ENCODE peak calls at places on chromosomes 5 and 9, in four cellular contexts. One of them, this sample, is unnamed.
A peak's percentile ranks its signal among the peaks of the same experiment; 100 is the strongest.

GRCh38 chr9:104746285-104746684 is 1.2 kb upstream of the NIPSNAP3A start:
- DNase-seq in lower lobe of right lung: no peak
- DNase-seq in lung: no peak
- DNase-seq in OCI-LY7: no peak
- DNase-seq in this sample: no peak

GRCh38 chr9:118395415-118395814 is 691.2 kb downstream of the TLR4 start:
- DNase-seq in OCI-LY7: no peak
- DNase-seq in lung: no peak
- DNase-seq in lower lobe of right lung: no peak
- DNase-seq in this sample: no peak

GRCh38 chr5:138979684-138980275 is 104.6 kb upstream of the LRRTM2 start:
- DNase-seq in lower lobe of right lung: no peak
- DNase-seq in OCI-LY7: no peak
- DNase-seq in lung: no peak
- DNase-seq in this sample: no peak

GRCh38 chr9:136011703-136012496 is 50.7 kb upstream of the UBAC1 start:
- DNase-seq in lung: peak; percentile 63
- DNase-seq in OCI-LY7: peak; percentile 18
- DNase-seq in lower lobe of right lung: peak; percentile 74
- DNase-seq in this sample: peak; percentile 92

GRCh38 chr5:5409151-5409810 is 13.2 kb upstream of the ICE1 start:
- DNase-seq in lung: no peak
- DNase-seq in OCI-LY7: peak; percentile 83
- DNase-seq in lower lobe of right lung: no peak
- DNase-seq in this sample: no peak

GRCh38 chr5:59608745-59609144 is 284.8 kb downstream of the PDE4D start:
- DNase-seq in OCI-LY7: no peak
- DNase-seq in lower lobe of right lung: no peak
- DNase-seq in lung: no peak
- DNase-seq in this sample: no peak

GRCh38 chr5:169706070-169706469 is 69.0 kb downstream of the DOCK2 start:
- DNase-seq in lower lobe of right lung: no peak
- DNase-seq in lung: no peak
- DNase-seq in OCI-LY7: no peak
- DNase-seq in this sample: no peak

GRCh38 chr5:176545737-176546509 is 3.2 kb upstream of the CDHR2 start:
- DNase-seq in lung: no peak
- DNase-seq in OCI-LY7: no peak
- DNase-seq in lower lobe of right lung: no peak
- DNase-seq in this sample: no peak

GRCh38 chr9:105441761-105442160 is 6.1 kb upstream of the FSD1L start:
- DNase-seq in OCI-LY7: no peak
- DNase-seq in lower lobe of right lung: no peak
- DNase-seq in lung: no peak
- DNase-seq in this sample: no peak

GRCh38 chr5:171432076-171432475 is 12.6 kb downstream of the FGF18 start:
- DNase-seq in lower lobe of right lung: peak; percentile 41
- DNase-seq in OCI-LY7: no peak
- DNase-seq in lung: no peak
- DNase-seq in this sample: no peak

GRCh38 chr5:139061274-139061673 is 136.9 kb downstream of the SIL1 start:
- DNase-seq in lung: no peak
- DNase-seq in OCI-LY7: no peak
- DNase-seq in lower lobe of right lung: peak; percentile 62
- DNase-seq in this sample: peak; percentile 88

GRCh38 chr5:53253421-53253871 is 143.9 kb upstream of the MOCS2 start:
- DNase-seq in lower lobe of right lung: no peak
- DNase-seq in lung: no peak
- DNase-seq in OCI-LY7: no peak
- DNase-seq in this sample: no peak

GRCh38 chr5:149117970-149118369 is 23.3 kb upstream of the ABLIM3 start:
- DNase-seq in lung: no peak
- DNase-seq in OCI-LY7: no peak
- DNase-seq in lower lobe of right lung: no peak
- DNase-seq in this sample: no peak

GRCh38 chr5:58259685-58260152 is 200.2 kb downstream of the PLK2 start:
- DNase-seq in OCI-LY7: no peak
- DNase-seq in lower lobe of right lung: no peak
- DNase-seq in lung: no peak
- DNase-seq in this sample: no peak

GRCh38 chr9:131961496-131961880 is 118.2 kb downstream of the MED27 start:
- DNase-seq in lung: no peak
- DNase-seq in OCI-LY7: no peak
- DNase-seq in lower lobe of right lung: no peak
- DNase-seq in this sample: no peak

GRCh38 chr9:108475813-108476212 is 380.0 kb downstream of the ACTL7B start:
- DNase-seq in OCI-LY7: no peak
- DNase-seq in lung: no peak
- DNase-seq in lower lobe of right lung: no peak
- DNase-seq in this sample: no peak
- H3K4me1 ChIP-seq in OCI-LY7: no peaks in the 10 kb centered on the region
- H3K4me1 ChIP-seq in lung: peaks cover 2% of the 10 kb centered on the region
- H3K4me1 ChIP-seq in lower lobe of right lung: no peaks in the 10 kb centered on the region
- H3K4me1 ChIP-seq in this sample: no peaks in the 10 kb centered on the region

DNA sequence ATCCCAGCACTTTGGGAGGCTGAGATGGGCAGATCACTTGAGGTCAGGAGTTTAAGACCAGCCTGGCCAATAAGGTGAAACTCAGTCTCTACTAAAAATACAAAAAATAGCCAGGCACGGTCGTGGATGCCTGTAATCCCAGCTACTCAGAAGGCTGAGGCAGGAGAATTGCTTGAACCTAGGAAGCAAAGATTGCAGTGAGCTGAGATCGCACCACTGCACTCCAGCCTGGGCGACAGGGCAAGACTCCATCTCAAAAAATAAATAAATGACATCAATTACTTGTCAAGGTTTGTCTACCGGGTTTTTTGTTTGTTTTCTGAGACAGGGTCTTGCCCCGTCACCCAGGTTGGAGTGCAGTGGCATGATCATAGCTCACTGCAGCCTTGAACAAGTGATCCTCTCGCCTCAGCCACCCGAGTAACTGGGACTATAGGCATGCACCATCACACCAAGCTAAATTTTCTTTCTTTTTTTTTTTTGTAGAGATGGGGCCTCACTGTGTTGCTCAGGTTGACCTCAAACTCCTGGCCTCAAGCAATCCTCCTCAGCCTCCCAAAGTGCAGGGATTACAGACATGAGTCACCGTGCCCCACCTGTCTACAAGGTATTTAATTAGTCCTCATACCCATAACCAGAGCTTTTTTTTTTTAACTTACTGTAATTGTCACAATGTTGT is 64.9 kb downstream of the SUSD1 start:
- DNase-seq in lung: no peak
- DNase-seq in OCI-LY7: no peak
- DNase-seq in lower lobe of right lung: no peak
- DNase-seq in this sample: no peak
- H3K4me1 ChIP-seq in lung: peaks cover 1% of the 10 kb centered on the region
- H3K4me1 ChIP-seq in OCI-LY7: peaks cover 4% of the 10 kb centered on the region
- H3K4me1 ChIP-seq in lower lobe of right lung: no peaks in the 10 kb centered on the region
- H3K4me1 ChIP-seq in this sample: peaks cover 10% of the 10 kb centered on the region

DNA sequence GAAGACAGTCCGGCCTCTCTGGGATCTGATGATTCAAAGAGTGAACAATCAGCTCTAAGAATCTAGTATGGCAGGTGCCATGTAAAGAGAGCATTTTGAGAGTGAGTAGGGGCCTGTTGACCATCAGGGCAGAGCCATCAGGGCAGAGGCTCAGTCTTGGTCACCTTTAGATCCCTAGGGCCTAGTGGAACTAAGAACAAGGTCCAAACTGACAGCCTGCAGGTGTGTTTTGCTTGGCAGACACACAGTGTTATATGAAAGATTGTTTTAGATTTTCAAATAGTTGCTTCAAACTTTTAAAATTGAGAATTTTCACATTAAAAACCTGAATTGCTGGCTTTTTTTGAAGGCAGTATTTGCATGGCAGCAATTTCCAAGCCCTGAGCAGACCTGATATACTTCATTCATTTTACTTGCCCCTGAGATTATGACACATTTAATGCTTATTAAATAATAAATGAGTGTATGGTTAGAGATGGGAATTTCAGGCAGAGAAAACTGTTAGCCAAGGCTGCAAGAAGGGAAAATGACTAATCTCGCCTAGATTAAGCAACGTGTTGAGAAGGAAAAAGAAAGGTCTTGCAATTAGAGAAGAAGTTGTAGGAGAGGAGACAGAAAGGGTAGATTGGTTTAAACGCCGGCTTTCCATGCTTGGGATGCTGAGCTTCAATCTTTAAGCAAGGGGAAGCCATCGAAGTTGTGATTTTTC is 279.6 kb downstream of the ARRDC3 start:
- DNase-seq in lower lobe of right lung: no peak
- DNase-seq in OCI-LY7: no peak
- DNase-seq in lung: no peak
- DNase-seq in this sample: no peak
- H3K4me1 ChIP-seq in lower lobe of right lung: peaks cover 6% of the 10 kb centered on the region
- H3K4me1 ChIP-seq in OCI-LY7: no peaks in the 10 kb centered on the region
- H3K4me1 ChIP-seq in lung: no peaks in the 10 kb centered on the region
- H3K4me1 ChIP-seq in this sample: peaks cover 5% of the 10 kb centered on the region

GRCh38 chr9:3863114-3863528 is 337.3 kb upstream of the RFX3 start:
- DNase-seq in lower lobe of right lung: no peak
- DNase-seq in lung: no peak
- DNase-seq in OCI-LY7: no peak
- DNase-seq in this sample: no peak

GRCh38 chr9:3857673-3858072 is 331.9 kb upstream of the RFX3 start:
- DNase-seq in lung: no peak
- DNase-seq in lower lobe of right lung: no peak
- DNase-seq in OCI-LY7: no peak
- DNase-seq in this sample: no peak

GRCh38 chr9:3855601-3856328 is 330.0 kb upstream of the RFX3 start:
- DNase-seq in OCI-LY7: no peak
- DNase-seq in lung: no peak
- DNase-seq in lower lobe of right lung: no peak
- DNase-seq in this sample: no peak

GRCh38 chr9:3856592-3856991 is 330.8 kb upstream of the RFX3 start:
- DNase-seq in OCI-LY7: no peak
- DNase-seq in lower lobe of right lung: no peak
- DNase-seq in lung: no peak
- DNase-seq in this sample: no peak

GRCh38 chr9:3858961-3859360 is 333.2 kb upstream of the RFX3 start:
- DNase-seq in lung: no peak
- DNase-seq in OCI-LY7: no peak
- DNase-seq in lower lobe of right lung: no peak
- DNase-seq in this sample: no peak
- H3K4me1 ChIP-seq in lung: no peaks in the 10 kb centered on the region
- H3K4me1 ChIP-seq in OCI-LY7: no peaks in the 10 kb centered on the region
- H3K4me1 ChIP-seq in lower lobe of right lung: no peaks in the 10 kb centered on the region
- H3K4me1 ChIP-seq in this sample: no peaks in the 10 kb centered on the region

DNA sequence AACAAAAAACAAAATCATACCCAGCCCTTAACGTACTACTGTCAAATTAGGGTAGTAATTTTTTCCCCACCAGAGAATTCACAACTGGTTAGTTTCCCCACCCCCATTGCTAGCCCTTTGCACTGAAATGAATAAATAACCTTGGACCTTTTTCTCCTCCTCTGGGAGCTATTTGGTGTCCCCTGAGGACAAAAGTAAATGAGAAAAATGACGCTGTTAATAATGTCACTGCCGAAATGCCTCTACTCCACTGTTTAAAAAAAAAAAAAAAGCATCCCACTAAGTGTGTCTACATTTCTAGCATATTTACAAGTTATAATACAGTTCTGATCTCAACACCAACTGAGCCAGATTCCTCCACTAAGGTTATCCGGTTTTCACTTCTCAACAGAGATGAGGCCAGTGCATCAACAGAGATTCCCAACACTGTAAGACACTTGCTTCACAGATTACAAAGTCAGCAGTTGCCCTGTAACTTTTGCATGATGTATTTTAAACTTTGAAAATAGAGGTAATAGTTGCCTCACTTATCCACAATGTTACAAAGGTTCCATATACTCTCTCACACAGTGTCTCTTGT is 5.1 kb upstream of the NFIB start:
- DNase-seq in lower lobe of right lung: no peak
- DNase-seq in lung: no peak
- DNase-seq in OCI-LY7: no peak
- DNase-seq in this sample: no peak
- H3K4me1 ChIP-seq in lower lobe of right lung: peaks cover 48% of the 10 kb centered on the region
- H3K4me1 ChIP-seq in lung: peaks cover 3% of the 10 kb centered on the region
- H3K4me1 ChIP-seq in OCI-LY7: peaks cover 59% of the 10 kb centered on the region
- H3K4me1 ChIP-seq in this sample: no peaks in the 10 kb centered on the region

GRCh38 chr9:19119801-19120440 is 7.4 kb downstream of the PLIN2 start:
- DNase-seq in lung: no peak
- DNase-seq in OCI-LY7: no peak
- DNase-seq in lower lobe of right lung: no peak
- DNase-seq in this sample: no peak
- H3K4me1 ChIP-seq in lung: no peaks in the 10 kb centered on the region
- H3K4me1 ChIP-seq in OCI-LY7: peaks cover 6% of the 10 kb centered on the region
- H3K4me1 ChIP-seq in lower lobe of right lung: peaks cover 34% of the 10 kb centered on the region
- H3K4me1 ChIP-seq in this sample: no peaks in the 10 kb centered on the region

DNA sequence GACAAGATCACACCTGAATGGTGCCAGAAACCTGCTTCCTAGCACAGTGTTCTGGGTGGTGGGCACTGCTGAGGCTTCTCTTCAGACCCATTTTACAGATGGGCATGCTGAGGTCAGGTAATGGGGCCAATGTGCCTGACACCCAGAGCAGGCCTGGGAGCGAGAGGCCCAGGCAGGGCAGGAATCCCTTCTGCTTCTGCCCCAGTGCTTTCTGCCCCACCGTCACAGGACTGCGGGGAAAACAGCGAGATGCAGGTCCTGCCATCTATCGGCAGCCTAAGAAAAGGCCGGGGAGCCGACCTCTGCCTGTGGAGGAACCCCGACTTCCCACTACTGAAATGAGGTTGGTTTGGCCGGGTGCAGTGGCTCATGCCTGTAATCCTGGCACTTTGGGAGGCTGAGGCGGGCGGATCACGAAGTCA is 22.8 kb upstream of the RNU6ATAC start:
- DNase-seq in OCI-LY7: no peak
- DNase-seq in lung: no peak
- DNase-seq in lower lobe of right lung: peak; percentile 61
- DNase-seq in this sample: peak; percentile 52
- H3K4me1 ChIP-seq in OCI-LY7: no peaks in the 10 kb centered on the region
- H3K4me1 ChIP-seq in lung: peaks cover 2% of the 10 kb centered on the region
- H3K4me1 ChIP-seq in lower lobe of right lung: peaks cover 7% of the 10 kb centered on the region
- H3K4me1 ChIP-seq in this sample: peaks cover 2% of the 10 kb centered on the region

GRCh38 chr9:121690766-121691165 is 39.3 kb downstream of the DAB2IP start:
- DNase-seq in OCI-LY7: no peak
- DNase-seq in lung: no peak
- DNase-seq in lower lobe of right lung: peak; percentile 12
- DNase-seq in this sample: no peak
- H3K4me1 ChIP-seq in OCI-LY7: peaks cover 13% of the 10 kb centered on the region
- H3K4me1 ChIP-seq in lung: peaks cover 4% of the 10 kb centered on the region
- H3K4me1 ChIP-seq in lower lobe of right lung: peaks cover 28% of the 10 kb centered on the region
- H3K4me1 ChIP-seq in this sample: no peaks in the 10 kb centered on the region

GRCh38 chr9:121736964-121737462 is 85.6 kb downstream of the DAB2IP start:
- DNase-seq in lung: peak; percentile 82
- DNase-seq in lower lobe of right lung: peak; percentile 83
- DNase-seq in OCI-LY7: no peak
- DNase-seq in this sample: no peak

GRCh38 chr9:121737481-121737931 is 86.1 kb downstream of the DAB2IP start:
- DNase-seq in OCI-LY7: no peak
- DNase-seq in lung: no peak
- DNase-seq in lower lobe of right lung: no peak
- DNase-seq in this sample: no peak

GRCh38 chr9:121739971-121740370 is 88.5 kb downstream of the DAB2IP start:
- DNase-seq in OCI-LY7: no peak
- DNase-seq in lung: no peak
- DNase-seq in lower lobe of right lung: no peak
- DNase-seq in this sample: no peak

GRCh38 chr9:121738969-121739368 is 87.5 kb downstream of the DAB2IP start:
- DNase-seq in lower lobe of right lung: no peak
- DNase-seq in lung: peak; percentile 66
- DNase-seq in OCI-LY7: no peak
- DNase-seq in this sample: no peak

GRCh38 chr9:121738391-121738790 is 87.0 kb downstream of the DAB2IP start:
- DNase-seq in lung: no peak
- DNase-seq in OCI-LY7: peak; percentile 54
- DNase-seq in lower lobe of right lung: no peak
- DNase-seq in this sample: no peak
- H3K4me1 ChIP-seq in lung: peaks cover 29% of the 10 kb centered on the region
- H3K4me1 ChIP-seq in OCI-LY7: peaks cover 52% of the 10 kb centered on the region
- H3K4me1 ChIP-seq in lower lobe of right lung: peaks cover 93% of the 10 kb centered on the region
- H3K4me1 ChIP-seq in this sample: peaks cover 35% of the 10 kb centered on the region

GRCh38 chr5:143199843-143200242 is 203.6 kb downstream of the NR3C1 start:
- DNase-seq in lung: no peak
- DNase-seq in lower lobe of right lung: no peak
- DNase-seq in OCI-LY7: no peak
- DNase-seq in this sample: no peak
- H3K4me1 ChIP-seq in lung: no peaks in the 10 kb centered on the region
- H3K4me1 ChIP-seq in lower lobe of right lung: peaks cover 7% of the 10 kb centered on the region
- H3K4me1 ChIP-seq in OCI-LY7: peaks cover 5% of the 10 kb centered on the region
- H3K4me1 ChIP-seq in this sample: no peaks in the 10 kb centered on the region

This sample was measured in right lobe of liver.